ENCODE peak calls at places on chromosomes 3 and 15, in four cellular contexts. One of them, this sample, is unnamed.

GRCh38 chr3:97232635-97233034 is 418.2 kb downstream of the EPHA6 start:
- DNase-seq in ACHN: no peak
- DNase-seq in stimulated activated naive CD8-positive, alpha-beta T cell treated with anti-CD3 and anti-CD28 coated beads, Interleukin-15, Interleukin-2, amounts not matched to agents 100 U/mL and 50 U/mL, for 24 hours: no peak
- DNase-seq in stimulated activated CD4-positive, alpha-beta T cell treated with anti-CD3 and anti-CD28 coated beads, Interleukin-15, amount 100 ng/mL, for 1 hour: no peak
- DNase-seq in this sample: no peak

GRCh38 chr3:51304230-51304629 is 80.9 kb upstream of the MANF start:
- DNase-seq in ACHN: no peak
- DNase-seq in stimulated activated naive CD8-positive, alpha-beta T cell treated with anti-CD3 and anti-CD28 coated beads, Interleukin-15, Interleukin-2, amounts not matched to agents 100 U/mL and 50 U/mL, for 24 hours: no peak
- DNase-seq in stimulated activated CD4-positive, alpha-beta T cell treated with anti-CD3 and anti-CD28 coated beads, Interleukin-15, amount 100 ng/mL, for 1 hour: no peak
- DNase-seq in this sample: no peak

GRCh38 chr15:74790080-74790916 is 8.4 kb downstream of the CSK start:
- DNase-seq in ACHN: peak
- DNase-seq in stimulated activated naive CD8-positive, alpha-beta T cell treated with anti-CD3 and anti-CD28 coated beads, Interleukin-15, Interleukin-2, amounts not matched to agents 100 U/mL and 50 U/mL, for 24 hours: peak
- DNase-seq in stimulated activated CD4-positive, alpha-beta T cell treated with anti-CD3 and anti-CD28 coated beads, Interleukin-15, amount 100 ng/mL, for 1 hour: no peak
- DNase-seq in this sample: no peak

GRCh38 chr15:76056931-76057330 is 2.9 kb upstream of the TMEM266 start:
- DNase-seq in ACHN: no peak
- DNase-seq in stimulated activated naive CD8-positive, alpha-beta T cell treated with anti-CD3 and anti-CD28 coated beads, Interleukin-15, Interleukin-2, amounts not matched to agents 100 U/mL and 50 U/mL, for 24 hours: no peak
- DNase-seq in stimulated activated CD4-positive, alpha-beta T cell treated with anti-CD3 and anti-CD28 coated beads, Interleukin-15, amount 100 ng/mL, for 1 hour: no peak
- DNase-seq in this sample: no peak

GRCh38 chr15:49103002-49103401 is 52.4 kb downstream of the COPS2 start:
- DNase-seq in ACHN: no peak
- DNase-seq in stimulated activated naive CD8-positive, alpha-beta T cell treated with anti-CD3 and anti-CD28 coated beads, Interleukin-15, Interleukin-2, amounts not matched to agents 100 U/mL and 50 U/mL, for 24 hours: no peak
- DNase-seq in stimulated activated CD4-positive, alpha-beta T cell treated with anti-CD3 and anti-CD28 coated beads, Interleukin-15, amount 100 ng/mL, for 1 hour: no peak
- DNase-seq in this sample: no peak

GRCh38 chr3:81666502-81667121 is 94.8 kb downstream of the GBE1 start:
- DNase-seq in ACHN: peak
- DNase-seq in stimulated activated naive CD8-positive, alpha-beta T cell treated with anti-CD3 and anti-CD28 coated beads, Interleukin-15, Interleukin-2, amounts not matched to agents 100 U/mL and 50 U/mL, for 24 hours: no peak
- DNase-seq in stimulated activated CD4-positive, alpha-beta T cell treated with anti-CD3 and anti-CD28 coated beads, Interleukin-15, amount 100 ng/mL, for 1 hour: no peak
- DNase-seq in this sample: no peak

GRCh38 chr15:57259511-57260143 is 116.7 kb upstream of the CGNL1 start:
- DNase-seq in ACHN: no peak
- DNase-seq in stimulated activated naive CD8-positive, alpha-beta T cell treated with anti-CD3 and anti-CD28 coated beads, Interleukin-15, Interleukin-2, amounts not matched to agents 100 U/mL and 50 U/mL, for 24 hours: no peak
- DNase-seq in stimulated activated CD4-positive, alpha-beta T cell treated with anti-CD3 and anti-CD28 coated beads, Interleukin-15, amount 100 ng/mL, for 1 hour: no peak
- DNase-seq in this sample: no peak

GRCh38 chr15:88301311-88301710 is 44.8 kb upstream of the NTRK3 start:
- DNase-seq in ACHN: no peak
- DNase-seq in stimulated activated naive CD8-positive, alpha-beta T cell treated with anti-CD3 and anti-CD28 coated beads, Interleukin-15, Interleukin-2, amounts not matched to agents 100 U/mL and 50 U/mL, for 24 hours: no peak
- DNase-seq in stimulated activated CD4-positive, alpha-beta T cell treated with anti-CD3 and anti-CD28 coated beads, Interleukin-15, amount 100 ng/mL, for 1 hour: no peak
- DNase-seq in this sample: no peak